ENCODE peak calls at places on chromosomes 1 and 21, in seven cellular contexts. M is ovary, S is prostate gland, U is NB4, Z is HFF-Myc, I is BJ, N is H1. G is an unnamed sample.

GRCh38 chr1:25727819-25728286 is 72.1 kb upstream of the SELENON start:
- DNase-seq in U (no peak), I (no peak), Z (no peak), N (no peak), M (peak), S (peak), G (peak)

GRCh38 chr1:78622548-78622947 is 2.3 kb downstream of the IFI44L start:
- DNase-seq in M (no peak), S (no peak), N (no peak), U (no peak), I (no peak), Z (no peak), G (no peak)

GRCh38 chr1:56965916-56966697 is at the start of gene C8B:
- DNase-seq in I (no peak), S (no peak), N (no peak), M (no peak), U (no peak), Z (no peak), G (no peak)

GRCh38 chr1:28877132-28877781 is 37.1 kb upstream of the EPB41 start:
- DNase-seq in U (peak), Z (peak), N (no peak), M (peak), S (peak), I (no peak), G (peak)

GRCh38 chr1:54199765-54200518 is at the start of the genes CYB5RL and MRPL37:
- DNase-seq in S (peak), I (peak), M (peak), N (peak), U (peak), Z (peak), G (peak)

GRCh38 chr1:78526496-78526895 is 35.7 kb downstream of the PTGFR start:
- DNase-seq in S (no peak), Z (no peak), M (no peak), U (no peak), I (no peak), N (no peak), G (no peak)

GRCh38 chr1:198892065-198892464 is 253.2 kb downstream of the PTPRC start:
- DNase-seq in Z (peak), I (no peak), S (no peak), N (no peak), M (no peak), U (no peak), G (peak)

GRCh38 chr1:54814571-54814970 is 13.4 kb upstream of the TTC22 start:
- DNase-seq in S (no peak), M (no peak), U (no peak), N (no peak), I (no peak), Z (no peak), G (no peak)

GRCh38 chr1:83850849-83851248 is 148.1 kb downstream of the TTLL7 start:
- DNase-seq in N (no peak), M (no peak), I (no peak), U (no peak), Z (no peak), S (no peak), G (no peak)

GRCh38 chr1:69982992-69983391 is 222.4 kb downstream of the LRRC40 start:
- DNase-seq in Z (peak), M (no peak), U (no peak), N (no peak), I (peak), S (no peak), G (no peak)

GRCh38 chr1:245901565-245901964 is 605.5 kb downstream of the SMYD3 start:
- DNase-seq in Z (no peak), N (no peak), M (no peak), I (no peak), S (no peak), U (no peak), G (peak)

GRCh38 chr1:183633676-183634343 is 1.8 kb downstream of the ARPC5 start:
- DNase-seq in Z (peak), N (no peak), I (peak), U (peak), S (no peak), M (no peak), G (peak)

GRCh38 chr21:36125513-36126121 is 9.3 kb upstream of the CBR3 start:
- DNase-seq in M (peak), N (no peak), Z (no peak), S (peak), U (peak), I (no peak), G (peak)

GRCh38 chr21:26207021-26207420 is 36.5 kb upstream of the APP start:
- DNase-seq in Z (no peak), U (no peak), I (no peak), N (no peak), M (no peak), S (no peak), G (no peak)

GRCh38 chr1:37890378-37891014 is 31.1 kb upstream of the MTF1 start:
- DNase-seq in M (no peak), U (peak), S (peak), Z (peak), N (no peak), I (no peak), G (no peak)

GRCh38 chr1:220521755-220522154 is 6.2 kb upstream of the MARK1 start:
- DNase-seq in N (no peak), S (no peak), I (no peak), Z (no peak), M (no peak), U (no peak), G (no peak)

GRCh38 chr1:38454749-38455441 is 404.7 kb downstream of the RRAGC start:
- DNase-seq in S (no peak), N (no peak), Z (no peak), U (no peak), M (no peak), I (no peak), G (no peak)

GRCh38 chr1:168441745-168442144 is 102.1 kb downstream of the XCL2 start:
- DNase-seq in N (no peak), Z (no peak), U (no peak), S (no peak), M (no peak), I (no peak), G (no peak)

GRCh38 chr21:31848339-31848985 is 24.4 kb upstream of the HUNK start:
- DNase-seq in M (no peak), N (no peak), S (no peak), U (no peak), I (no peak), Z (no peak), G (no peak)

DNA sequence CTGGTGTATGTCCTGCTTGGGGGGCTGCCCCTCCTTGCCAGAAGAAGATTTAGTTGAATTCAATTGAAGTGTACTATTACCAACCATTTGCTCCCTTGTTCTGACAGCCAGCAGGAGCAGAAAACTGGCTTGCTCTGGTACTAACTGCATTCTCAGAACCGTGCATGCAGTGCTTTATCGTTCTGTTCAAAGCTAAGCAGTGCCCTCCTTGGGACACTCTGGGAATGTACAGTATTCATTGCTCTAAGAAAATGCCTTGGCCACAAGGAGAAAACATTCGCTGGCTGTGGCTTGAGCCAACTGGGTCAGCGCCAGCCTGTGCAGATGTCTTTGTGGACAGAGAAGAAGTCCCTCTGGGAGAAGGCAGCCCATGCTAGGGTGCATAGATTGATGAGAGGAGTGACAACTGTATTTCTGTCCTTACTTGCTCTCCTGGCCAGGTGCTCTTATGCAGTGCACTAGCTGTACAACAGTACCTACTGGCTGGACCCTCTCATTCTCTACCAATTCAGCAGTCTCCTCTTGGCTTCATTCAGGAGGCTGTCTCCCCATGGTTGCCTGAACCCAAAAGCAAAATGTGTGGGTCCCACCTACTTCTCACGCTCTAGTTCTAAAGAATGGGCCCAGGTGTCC is 61.5 kb upstream of the DIRAS3 start:
- DNase-seq in U (peak), S (peak), Z (peak), M (peak), I (peak), N (no peak), G (peak)
- TF ChIP-seq CTCF in U (peak), S (peak), Z (peak), M (peak), I (peak), N (peak), G (peak)

DNA sequence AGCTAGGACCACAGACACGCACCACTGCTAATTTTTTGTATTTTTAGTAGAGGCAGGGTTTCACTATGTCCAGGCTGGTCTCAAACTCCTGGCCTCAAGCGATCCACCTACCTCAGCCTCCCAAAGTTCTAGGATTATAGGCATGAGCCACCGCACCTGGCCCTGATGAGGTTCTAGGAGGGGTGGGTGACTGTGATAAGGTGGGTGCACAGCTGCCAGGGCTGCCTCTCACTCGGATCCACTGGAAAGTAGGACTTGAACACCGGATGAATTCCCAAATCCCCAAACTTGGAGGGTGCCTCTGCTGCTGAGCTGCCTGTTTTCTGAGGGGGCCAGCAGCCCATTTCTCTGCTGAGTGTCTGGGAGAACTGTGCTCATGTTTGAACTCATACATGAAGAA is 68.2 kb upstream of the PARP1 start:
- DNase-seq in I (no peak), N (no peak), U (no peak), M (no peak), S (no peak), Z (no peak), G (no peak)
- H3K4me3 ChIP-seq in I (no peak), N (no peak), U (no peak), M (no peak), S (no peak), Z (no peak), G (no peak)

GRCh38 chr1:218640213-218640612 is 295.1 kb downstream of the TGFB2 start:
- DNase-seq in U (no peak), M (no peak), S (no peak), N (no peak), I (no peak), Z (no peak), G (no peak)
- TF ChIP-seq CTCF in U (no peak), M (no peak), S (no peak), N (no peak), I (no peak), Z (no peak), G (no peak)

DNA sequence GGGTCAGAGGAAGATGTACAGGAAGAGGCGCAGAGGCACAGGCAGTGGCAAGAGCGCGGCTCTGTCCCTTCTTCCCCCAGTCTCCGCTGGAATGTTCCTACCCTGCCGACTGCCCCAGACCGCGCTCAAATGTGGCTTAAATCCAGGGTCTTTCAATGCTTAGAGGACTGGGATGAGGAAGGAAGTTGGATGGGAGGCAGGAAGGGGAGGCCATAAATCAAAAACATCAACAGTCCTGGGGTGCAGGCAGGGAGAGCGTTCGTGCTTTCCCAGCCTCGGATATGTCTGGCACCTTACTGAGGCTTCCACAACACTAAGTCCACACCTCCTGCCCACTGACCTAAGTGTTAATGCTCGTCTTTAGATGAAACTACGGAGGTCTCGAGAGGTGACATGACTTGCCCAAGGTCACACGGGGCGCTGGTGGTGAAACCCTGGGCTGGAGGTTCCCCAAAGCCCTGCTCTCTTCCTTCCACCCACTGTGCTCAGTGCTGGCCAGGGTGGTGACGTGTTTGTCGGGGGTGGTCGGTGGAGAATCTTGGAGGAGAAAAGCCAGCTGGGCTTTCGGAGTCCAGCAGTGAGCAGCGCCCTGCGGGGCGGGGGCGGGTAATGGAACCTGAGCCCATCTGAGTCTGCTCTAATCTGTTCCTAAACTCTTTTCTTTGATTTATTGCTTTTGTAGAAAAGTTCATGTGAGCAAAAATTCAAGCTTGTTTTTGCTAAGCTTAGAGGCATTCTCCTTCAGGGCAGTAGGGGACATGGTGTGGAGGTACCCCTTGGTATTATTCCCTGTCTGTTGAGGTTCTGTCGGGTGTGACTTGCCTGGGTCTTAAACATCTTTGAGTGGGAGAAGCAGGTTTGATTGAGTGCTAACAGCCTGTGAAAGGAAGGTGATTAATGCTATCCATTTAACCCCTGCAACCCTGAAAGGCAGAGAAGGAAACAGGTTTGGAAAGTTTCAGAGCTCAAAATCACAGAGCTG is 725 bp downstream of the CDA start:
- DNase-seq in S (no peak), M (peak), Z (no peak), I (no peak), N (no peak), U (peak), G (no peak)
- H3K4me3 ChIP-seq in S (peak), M (no peak), Z (peak), I (peak), N (peak), U (peak), G (no peak)

GRCh38 chr1:7561936-7562728 is 209.0 kb upstream of the VAMP3 start:
- DNase-seq in N (no peak), M (no peak), Z (no peak), U (no peak), S (no peak), I (no peak), G (no peak)

GRCh38 chr1:7560128-7560527 is 211.0 kb upstream of the VAMP3 start:
- DNase-seq in Z (no peak), I (no peak), N (no peak), M (no peak), S (no peak), U (no peak), G (no peak)

GRCh38 chr1:7562729-7563605 is 208.1 kb upstream of the VAMP3 start:
- DNase-seq in S (no peak), U (no peak), N (no peak), M (no peak), Z (no peak), I (no peak), G (no peak)

GRCh38 chr1:7560601-7561181 is 210.4 kb upstream of the VAMP3 start:
- DNase-seq in Z (no peak), I (no peak), N (no peak), U (no peak), M (no peak), S (no peak), G (no peak)

GRCh38 chr1:7561331-7561921 is 209.7 kb upstream of the VAMP3 start:
- DNase-seq in Z (no peak), S (no peak), N (peak), I (no peak), U (peak), M (no peak), G (peak)
- TF ChIP-seq CTCF in Z (peak), S (no peak), N (peak), I (peak), U (peak), M (no peak), G (peak)

DNA sequence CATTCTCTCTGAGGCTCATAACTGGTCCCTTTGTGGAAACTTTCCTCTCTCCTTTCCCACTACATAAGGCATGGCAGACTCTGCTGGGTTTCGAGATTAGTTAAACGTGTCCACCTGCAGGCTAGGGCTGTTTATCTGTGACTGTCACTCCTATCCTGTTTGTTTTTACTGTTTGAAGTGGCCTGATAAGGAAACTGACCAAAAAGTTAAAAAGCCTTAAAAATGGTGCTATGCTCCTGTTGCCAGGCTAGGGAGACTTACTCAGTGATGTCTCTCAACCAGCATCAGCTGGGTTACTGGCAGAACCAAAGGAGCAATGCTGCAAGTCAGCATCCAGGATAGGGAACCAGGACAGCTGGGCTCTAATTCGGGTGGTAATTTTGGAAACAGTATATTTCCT is 3.9 kb downstream of the PIGV start:
- DNase-seq in S (no peak), I (no peak), M (no peak), Z (no peak), U (no peak), N (no peak), G (no peak)
- H3K4me3 ChIP-seq in S (no peak), I (no peak), M (no peak), Z (no peak), U (no peak), N (no peak), G (no peak)

GRCh38 chr1:97089223-97089622 is 367.6 kb downstream of the PTBP2 start:
- DNase-seq in Z (no peak), I (no peak), U (no peak), N (no peak), S (no peak), M (no peak), G (no peak)
- TF ChIP-seq CTCF in Z (no peak), I (no peak), U (no peak), N (no peak), S (no peak), M (no peak), G (no peak)